ENCODE peak calls at places on chromosome 4, in six cellular contexts. O, Y, W, F, P and U are unnamed samples.

GRCh38 chr4:24999392-25000104 is 31.2 kb downstream of the LGI2 start:
- DNase-seq in W (no peak), P (no peak), O (peak; percentile 16), Y (no peak), F (no peak), U (no peak)

GRCh38 chr4:146545102-146545501 is 23.4 kb upstream of the SLC10A7 start:
- DNase-seq in F (no peak), W (no peak), Y (no peak), P (no peak), O (peak; percentile 57), U (no peak)

GRCh38 chr4:186486172-186486571 is 69.2 kb downstream of the MTNR1A start:
- DNase-seq in Y (no peak), O (no peak), F (no peak), W (no peak), P (no peak), U (no peak)

GRCh38 chr4:109041463-109041862 is 261.0 kb downstream of the COL25A1 start:
- DNase-seq in F (no peak), W (no peak), P (no peak), O (no peak), Y (no peak), U (no peak)

GRCh38 chr4:76930721-76931481 is 18.7 kb upstream of the SEPTIN11 start:
- DNase-seq in F (no peak), O (no peak), W (no peak), P (no peak), Y (no peak), U (no peak)

GRCh38 chr4:100288167-100288566 is 97.9 kb upstream of the DDIT4L start:
- DNase-seq in W (no peak), P (no peak), O (no peak), F (no peak), Y (no peak), U (no peak)

GRCh38 chr4:48187813-48188212 is 53.8 kb upstream of the TXK start:
- DNase-seq in O (no peak), Y (no peak), P (no peak), F (no peak), W (no peak), U (no peak)

GRCh38 chr4:8038083-8038482 is 98.4 kb upstream of the AFAP1 start:
- DNase-seq in O (no peak), W (no peak), Y (no peak), F (no peak), P (no peak), U (no peak)

GRCh38 chr4:145861331-145862318 is 77.0 kb downstream of the ZNF827 start:
- DNase-seq in P (no peak), W (no peak), Y (no peak), F (no peak), O (no peak), U (peak; percentile 34)

GRCh38 chr4:112287258-112287873 is 1.7 kb upstream of the TIFA start:
- DNase-seq in O (no peak), P (no peak), F (no peak), Y (no peak), W (no peak), U (no peak)

GRCh38 chr4:3836041-3836801 is 70.0 kb downstream of the ADRA2C start:
- DNase-seq in O (no peak), F (peak; percentile 43), P (no peak), Y (no peak), W (no peak), U (no peak)

GRCh38 chr4:22901631-22902030 is 208.9 kb downstream of the GBA3 start:
- DNase-seq in W (no peak), P (no peak), F (no peak), Y (no peak), O (no peak), U (no peak)

GRCh38 chr4:73311428-73311827 is 52.8 kb upstream of the ANKRD17 start:
- DNase-seq in W (no peak), O (peak; percentile 11), P (no peak), F (no peak), Y (no peak), U (no peak)

GRCh38 chr4:142353149-142353738 is 492.9 kb downstream of the INPP4B start:
- DNase-seq in P (no peak), Y (no peak), O (peak; percentile 70), W (no peak), F (no peak), U (no peak)

GRCh38 chr4:41216294-41217019 is 2.1 kb upstream of the APBB2 start:
- DNase-seq in W (peak; percentile 70), F (peak; percentile 96), Y (peak; percentile 80), O (peak; percentile 77), P (no peak), U (peak; percentile 87)

GRCh38 chr4:3036131-3036952 is 38.0 kb downstream of the HTT-AS start:
- DNase-seq in F (no peak), O (no peak), W (no peak), Y (no peak), P (no peak), U (no peak)

GRCh38 chr4:10806993-10807645 is 122.6 kb upstream of the CLNK start:
- DNase-seq in W (no peak), F (no peak), Y (no peak), O (no peak), P (no peak), U (no peak)

GRCh38 chr4:55765070-55765469 is 54.5 kb upstream of the EXOC1L start:
- DNase-seq in Y (no peak), W (no peak), P (no peak), F (no peak), O (no peak), U (no peak)

GRCh38 chr4:41346306-41347061 is 89.8 kb downstream of the UCHL1 start:
- DNase-seq in P (no peak), F (no peak), Y (no peak), W (no peak), O (peak; percentile 39), U (no peak)

GRCh38 chr4:146407669-146408084 is 114.1 kb downstream of the SLC10A7 start:
- DNase-seq in O (no peak), F (no peak), Y (no peak), P (no peak), W (no peak), U (no peak)

GRCh38 chr4:2827874-2828751 is 15.5 kb upstream of the ADD1 start:
- DNase-seq in Y (no peak), W (no peak), P (no peak), O (no peak), F (peak; percentile 49), U (no peak)

GRCh38 chr4:33111106-33111505 is 2390.9 kb downstream of the PCDH7 start:
- DNase-seq in O (no peak), Y (no peak), W (no peak), P (no peak), F (no peak), U (no peak)

GRCh38 chr4:177484613-177485021 is 42.4 kb upstream of the AGA start:
- DNase-seq in Y (no peak), W (no peak), P (no peak), O (no peak), F (no peak), U (no peak)

GRCh38 chr4:8467016-8467415 is 26.4 kb downstream of the TRMT44 start:
- DNase-seq in W (no peak), Y (no peak), O (no peak), P (no peak), F (peak; percentile 65), U (no peak)

GRCh38 chr4:146342600-146343192 is 128.4 kb downstream of the REELD1 start:
- DNase-seq in W (no peak), P (no peak), F (no peak), O (peak; percentile 77), Y (peak; percentile 15), U (no peak)

GRCh38 chr4:11427201-11427996 is 1.3 kb downstream of the HS3ST1 start:
- DNase-seq in F (peak; percentile 57), Y (no peak), O (no peak), P (no peak), W (peak; percentile 14), U (no peak)

GRCh38 chr4:78734451-78735003 is 41.6 kb upstream of the BMP2K start:
- DNase-seq in P (no peak), F (no peak), O (no peak), W (no peak), Y (no peak), U (no peak)

GRCh38 chr4:180560896-180561295 is 1682.3 kb upstream of the TENM3 start:
- DNase-seq in Y (no peak), P (no peak), O (peak; percentile 91), W (no peak), F (no peak), U (no peak)

GRCh38 chr4:3248811-3249661 is at the start of gene MSANTD1:
- DNase-seq in P (no peak), Y (no peak), W (peak; percentile 10), F (peak; percentile 74), O (peak; percentile 47), U (no peak)

DNA sequence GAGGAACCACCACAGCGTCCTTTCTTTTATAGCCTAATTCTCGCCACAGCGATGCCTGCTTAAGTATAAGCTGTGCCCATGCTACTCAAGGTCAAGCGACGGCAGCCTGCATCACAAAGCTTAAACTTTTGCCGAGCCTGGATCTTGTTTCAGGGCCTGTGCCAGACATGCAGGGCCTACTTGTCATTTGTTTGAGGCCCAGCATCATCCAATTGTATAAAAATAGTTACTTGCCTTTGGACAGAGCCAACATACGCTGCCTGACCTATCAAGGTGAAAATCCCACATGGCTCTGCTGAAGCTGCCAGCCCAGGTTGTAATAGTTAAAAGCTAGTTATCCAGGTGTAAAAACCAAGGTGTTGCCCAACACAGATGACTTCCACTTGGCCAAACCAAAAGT is 107.1 kb downstream of the TMEM131L start:
- DNase-seq in P (no peak), F (no peak), W (peak; percentile 61), Y (no peak), O (no peak), U (no peak)
- H3K4me1 ChIP-seq in P (peaks cover 36% of the 10 kb centered on the region), F (peaks cover 21% of the 10 kb centered on the region), W (peaks cover 71% of the 10 kb centered on the region), Y (no peaks in the 10 kb centered on the region), O (peaks cover 18% of the 10 kb centered on the region), U (no peaks in the 10 kb centered on the region)

DNA sequence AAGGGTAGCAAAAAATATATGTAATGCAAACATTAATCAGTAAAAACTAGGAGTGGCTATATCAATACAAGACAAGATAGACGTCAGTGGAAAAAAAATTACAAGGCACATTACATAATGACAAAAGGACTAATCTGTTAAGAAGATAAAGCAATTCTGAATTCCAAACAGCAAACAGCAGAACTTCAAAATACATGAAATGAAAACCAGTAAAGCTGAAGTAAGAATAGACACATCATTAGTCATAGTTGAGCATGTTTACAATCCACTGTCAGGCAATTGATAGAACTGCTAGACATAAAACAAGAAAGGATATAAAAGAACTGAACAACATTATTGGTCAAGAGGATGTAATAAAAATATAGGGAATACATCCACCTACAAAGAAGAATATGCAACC is 12.2 kb downstream of the SULT1B1 start:
- DNase-seq in F (no peak), Y (no peak), P (no peak), O (no peak), W (no peak), U (no peak)
- H3K4me1 ChIP-seq in F (no peaks in the 10 kb centered on the region), Y (no peaks in the 10 kb centered on the region), P (no peaks in the 10 kb centered on the region), O (peaks cover 5% of the 10 kb centered on the region), W (no peaks in the 10 kb centered on the region), U (no peaks in the 10 kb centered on the region)

GRCh38 chr4:796206-796605 is 29.7 kb downstream of the CPLX1 start:
- DNase-seq in W (no peak), P (no peak), F (no peak), Y (no peak), O (no peak), U (no peak)
- H3K4me1 ChIP-seq in W (peaks cover 19% of the 10 kb centered on the region), P (peaks cover 20% of the 10 kb centered on the region), F (peaks cover 9% of the 10 kb centered on the region), Y (no peaks in the 10 kb centered on the region), O (no peaks in the 10 kb centered on the region), U (peaks cover 31% of the 10 kb centered on the region)

GRCh38 chr4:5865896-5866599 is 26.8 kb downstream of the CRMP1 start:
- DNase-seq in Y (no peak), O (no peak), P (no peak), W (no peak), F (no peak), U (no peak)
- H3K4me1 ChIP-seq in Y (no peaks in the 10 kb centered on the region), O (peaks cover 44% of the 10 kb centered on the region), P (no peaks in the 10 kb centered on the region), W (no peaks in the 10 kb centered on the region), F (no peaks in the 10 kb centered on the region), U (no peaks in the 10 kb centered on the region)